ENCODE peak calls at places on chromosomes 4 and X, in five cellular contexts. Z is kidney, W is PC-3, S is GM23338, K is cardiac muscle cell. U is an unnamed sample.
A peak's percentile ranks its signal among the peaks of the same experiment; 100 is the strongest.

GRCh38 chr4:20253799-20254409 is 2.2 kb downstream of the SLIT2 start:
- DNase-seq in S (peak; percentile 36), K (peak; percentile 48), W (peak; percentile 27), Z (peak; percentile 72), U (no peak)

GRCh38 chr4:51836531-51836930 is 6.4 kb upstream of the DCUN1D4 start:
- DNase-seq in S (no peak), Z (no peak), K (no peak), W (peak; percentile 13), U (no peak)

GRCh38 chr4:74628808-74629616 is 165.3 kb downstream of the BTC start:
- DNase-seq in K (no peak), S (no peak), Z (no peak), W (peak; percentile 52), U (no peak)

GRCh38 chr4:151015458-151016344 is 617 bp upstream of the LRBA start:
- DNase-seq in S (peak; percentile 91), K (peak; percentile 89), W (peak; percentile 78), Z (peak; percentile 94), U (peak; percentile 56)

GRCh38 chr4:138959421-138959820 is 56.2 kb upstream of the NOCT start:
- DNase-seq in Z (no peak), W (no peak), K (no peak), S (no peak), U (no peak)

GRCh38 chr4:145907363-145907762 is 31.3 kb downstream of the ZNF827 start:
- DNase-seq in Z (no peak), K (no peak), W (no peak), S (no peak), U (no peak)

GRCh38 chrX:80098038-80098437 is 83.5 kb downstream of the TBX22 start:
- DNase-seq in W (no peak), S (no peak), K (no peak), Z (no peak), U (no peak)

GRCh38 chr4:3827616-3828492 is 61.7 kb downstream of the ADRA2C start:
- DNase-seq in K (no peak), Z (peak; percentile 96), W (peak; percentile 25), S (no peak), U (no peak)

GRCh38 chr4:177367336-177367735 is 57.7 kb downstream of the NEIL3 start:
- DNase-seq in Z (no peak), K (no peak), W (peak; percentile 26), S (peak; percentile 68), U (no peak)

GRCh38 chr4:35539404-35540055 is 704.8 kb downstream of the ARAP2 start:
- DNase-seq in Z (no peak), W (no peak), S (no peak), K (no peak), U (no peak)

GRCh38 chrX:125505207-125505606 is 185.5 kb downstream of the TEX13C start:
- DNase-seq in K (no peak), S (no peak), W (peak; percentile 46), Z (no peak), U (peak; percentile 14)

GRCh38 chr4:83431200-83431599 is 24.4 kb downstream of the HELQ start:
- DNase-seq in S (no peak), Z (no peak), W (no peak), K (no peak), U (no peak)

GRCh38 chrX:63657821-63658220 is 127.2 kb downstream of the ARHGEF9 start:
- DNase-seq in S (no peak), Z (no peak), W (peak; percentile 6), K (peak; percentile 7), U (peak; percentile 20)

GRCh38 chr4:3863841-3864734 is 97.9 kb downstream of the ADRA2C start:
- DNase-seq in W (no peak), Z (peak; percentile 61), K (no peak), S (no peak), U (no peak)

GRCh38 chr4:170339522-170339921 is 249.8 kb upstream of the AADAT start:
- DNase-seq in W (peak; percentile 11), Z (no peak), S (no peak), K (no peak), U (peak; percentile 1)

GRCh38 chr4:141686146-141686775 is 49.9 kb downstream of the IL15 start:
- DNase-seq in Z (no peak), S (no peak), W (peak; percentile 78), K (no peak), U (peak; percentile 26)

GRCh38 chr4:88054909-88055308 is 47.5 kb downstream of the PKD2 start:
- DNase-seq in S (peak; percentile 70), K (peak; percentile 46), Z (no peak), W (peak; percentile 69), U (no peak)

GRCh38 chr4:125387770-125388169 is 73.0 kb downstream of the FAT4 start:
- DNase-seq in Z (no peak), W (no peak), S (no peak), K (no peak), U (no peak)

GRCh38 chr4:25500626-25501318 is 123.7 kb downstream of the ANAPC4 start:
- DNase-seq in W (no peak), Z (no peak), S (no peak), K (no peak), U (no peak)

GRCh38 chr4:125316391-125316780 is 1.6 kb downstream of the FAT4 start:
- DNase-seq in W (peak; percentile 7), S (peak; percentile 59), K (peak; percentile 34), Z (peak; percentile 74), U (no peak)

GRCh38 chr4:118033148-118034060 is 882 bp upstream of the NDST3 start:
- DNase-seq in W (peak; percentile 29), S (peak; percentile 86), Z (peak; percentile 82), K (peak; percentile 66), U (no peak)

GRCh38 chrX:148536961-148537360 is 36.5 kb downstream of the AFF2 start:
- DNase-seq in K (no peak), W (no peak), S (no peak), Z (no peak), U (no peak)

GRCh38 chr4:113446019-113446418 is 315.5 kb downstream of the CAMK2D start:
- DNase-seq in S (no peak), Z (no peak), W (peak; percentile 92), K (no peak), U (peak; percentile 98)

GRCh38 chr4:10684631-10685030 is at the start of gene CLNK:
- DNase-seq in Z (no peak), W (no peak), S (no peak), K (no peak), U (no peak)

GRCh38 chrX:129984196-129984962 is 1.9 kb downstream of the BCORL1 start:
- DNase-seq in Z (peak; percentile 78), K (no peak), S (peak; percentile 32), W (no peak), U (no peak)

GRCh38 chrX:113473418-113473817 is 632.8 kb upstream of the AMOT start:
- DNase-seq in W (no peak), Z (no peak), K (no peak), S (no peak), U (no peak)

GRCh38 chrX:132093239-132093860 is 34.5 kb downstream of the FRMD7 start:
- DNase-seq in S (no peak), Z (no peak), W (no peak), K (no peak), U (no peak)

GRCh38 chrX:915427-916234 is 285.0 kb downstream of the SHOX start:
- DNase-seq in S (no peak), W (no peak), Z (no peak), K (no peak), U (no peak)

GRCh38 chr4:2299794-2300193 is 37.9 kb upstream of the MXD4 start:
- DNase-seq in S (no peak), W (no peak), K (no peak), Z (no peak), U (no peak)

GRCh38 chrX:19811807-19812604 is 75.4 kb downstream of the SH3KBP1 start:
- DNase-seq in K (no peak), S (no peak), W (no peak), Z (no peak), U (no peak)
- H3K27ac ChIP-seq in K (no peak overlapping the region), S (no peak overlapping the region), W (no peak overlapping the region), Z (no peak overlapping the region), U (no peak overlapping the region)

GRCh38 chr4:102474736-102475504 is 26.2 kb upstream of the NFKB1 start:
- DNase-seq in S (no peak), K (no peak), W (peak; percentile 12), Z (no peak), U (no peak)

GRCh38 chr4:102477657-102478056 is 23.5 kb upstream of the NFKB1 start:
- DNase-seq in Z (no peak), K (no peak), W (peak; percentile 30), S (no peak), U (no peak)

GRCh38 chr4:102473476-102473875 is 27.7 kb upstream of the NFKB1 start:
- DNase-seq in W (no peak), K (no peak), S (no peak), Z (no peak), U (no peak)

GRCh38 chr4:102483120-102483519 is 18.0 kb upstream of the NFKB1 start:
- DNase-seq in Z (peak; percentile 66), K (no peak), W (no peak), S (no peak), U (no peak)

GRCh38 chr4:102478186-102478585 is 23.0 kb upstream of the NFKB1 start:
- DNase-seq in K (no peak), W (no peak), Z (peak; percentile 43), S (peak; percentile 47), U (no peak)
- H3K27ac ChIP-seq in K (no peak overlapping the region), W (no peak overlapping the region), Z (no peak overlapping the region), S (no peak overlapping the region), U (peak overlapping the region; percentile 47)

GRCh38 chr4:137655286-137655685 is 123.0 kb upstream of the PCDH18 start:
- DNase-seq in W (no peak), K (no peak), Z (no peak), S (no peak), U (no peak)
- H3K27ac ChIP-seq in W (no peak overlapping the region), K (no peak overlapping the region), Z (no peak overlapping the region), S (no peak overlapping the region), U (no peak overlapping the region)

DNA sequence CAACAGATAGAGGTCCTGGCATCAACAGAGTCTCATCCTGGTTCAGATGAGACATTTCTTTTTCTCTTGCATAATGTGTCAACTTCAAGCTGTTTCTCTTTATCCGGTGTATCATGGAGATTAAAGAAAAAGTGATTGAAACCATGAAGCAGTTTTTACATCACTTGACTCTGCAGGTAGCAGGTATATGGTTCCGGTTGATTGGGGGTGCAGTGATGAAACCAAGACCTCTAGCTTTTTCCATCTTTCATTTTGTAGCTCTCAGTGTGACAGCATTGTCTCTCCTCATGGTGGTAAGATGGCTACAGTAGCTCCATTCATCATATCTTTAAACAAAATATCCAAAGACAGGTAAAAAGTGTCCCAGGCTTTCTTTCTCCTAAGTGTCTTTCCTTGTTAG is 2.4 kb upstream of the HOPX start:
- DNase-seq in K (no peak), S (no peak), W (no peak), Z (no peak), U (no peak)
- H3K27ac ChIP-seq in K (no peak overlapping the region), S (no peak overlapping the region), W (no peak overlapping the region), Z (no peak overlapping the region), U (no peak overlapping the region)

DNA sequence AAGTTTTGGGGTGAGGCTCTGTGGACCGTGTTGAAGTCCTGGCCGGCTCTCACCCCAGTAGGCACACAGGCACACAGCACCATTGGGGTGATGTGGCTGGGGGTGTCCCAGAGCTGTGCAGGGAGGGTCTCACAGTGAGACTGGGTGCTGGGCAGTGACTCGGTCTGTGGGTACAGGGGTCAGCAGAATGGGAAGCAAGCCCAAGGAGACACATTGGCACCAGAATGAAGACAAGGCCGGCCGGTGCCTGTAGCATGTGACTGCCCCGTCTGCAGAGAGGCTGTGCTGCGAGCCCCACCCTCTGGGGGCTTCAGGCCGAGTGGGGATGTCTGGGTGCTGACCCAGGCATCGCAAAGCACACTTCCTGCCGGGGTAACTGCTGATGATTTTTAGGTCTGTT is 5.2 kb downstream of the MAEA start:
- DNase-seq in K (no peak), Z (peak; percentile 57), W (no peak), S (no peak), U (no peak)
- H3K27ac ChIP-seq in K (no peak overlapping the region), Z (no peak overlapping the region), W (no peak overlapping the region), S (no peak overlapping the region), U (no peak overlapping the region)

U was measured in epithelial cell of prostate.